ENCODE peak calls at places on chromosomes 7 and 10, in eight cellular contexts. L is brain microvascular endothelial cell, D is IMR-90, J is dorsolateral prefrontal cortex, V is chondrocyte, R is bronchial epithelial cell, E is choroid plexus epithelial cell, Z is hepatocyte. Q is an unnamed sample.

GRCh38 chr10:101777085-101777856 is 1.4 kb upstream of the FGF8 start:
- DNase-seq in L (no peak), D (no peak), J (no peak), V (peak), R (no peak), E (no peak), Z (no peak), Q (no peak)

GRCh38 chr10:100020883-100021248 is 11.1 kb upstream of the DNMBP start:
- DNase-seq in L (no peak), D (no peak), J (no peak), V (no peak), R (no peak), E (no peak), Z (no peak), Q (no peak)

GRCh38 chr7:30842542-30843451 is 68.9 kb upstream of the AQP1 start:
- DNase-seq in L (no peak), D (no peak), J (no peak), V (no peak), R (no peak), E (no peak), Z (no peak), Q (no peak)

GRCh38 chr7:157606140-157606539 is 269.3 kb downstream of the DNAJB6 start:
- DNase-seq in L (no peak), D (no peak), J (no peak), V (peak), R (no peak), E (no peak), Z (no peak), Q (no peak)

GRCh38 chr7:909358-910329 is 33.3 kb downstream of the GET4 start:
- DNase-seq in L (no peak), D (peak), J (peak), V (no peak), R (no peak), E (peak), Z (peak), Q (no peak)

GRCh38 chr10:100897976-100898375 is 14.8 kb upstream of the SLF2 start:
- DNase-seq in L (no peak), D (no peak), J (no peak), V (no peak), R (no peak), E (no peak), Z (no peak), Q (no peak)

GRCh38 chr10:96442017-96442643 is 71.6 kb downstream of the TLL2 start:
- DNase-seq in L (no peak), D (no peak), J (no peak), V (no peak), R (no peak), E (no peak), Z (no peak), Q (no peak)

GRCh38 chr7:4738711-4739527 is 36.5 kb upstream of the AP5Z1 start:
- DNase-seq in L (peak), D (peak), J (peak), V (no peak), R (peak), E (peak), Z (peak), Q (no peak)

GRCh38 chr7:47194516-47194915 is 387.4 kb downstream of the TNS3 start:
- DNase-seq in L (no peak), D (no peak), J (no peak), V (no peak), R (no peak), E (no peak), Z (no peak), Q (no peak)

GRCh38 chr10:100829103-100829870 is 83.5 kb upstream of the SLF2 start:
- DNase-seq in L (no peak), D (no peak), J (no peak), V (no peak), R (no peak), E (no peak), Z (no peak), Q (no peak)

GRCh38 chr10:78543749-78544446 is 510.2 kb downstream of the RPS24 start:
- DNase-seq in L (peak), D (peak), J (peak), V (no peak), R (no peak), E (peak), Z (peak), Q (no peak)

GRCh38 chr10:81866753-81867152 is 8.2 kb upstream of the NRG3 start:
- DNase-seq in L (peak), D (no peak), J (no peak), V (no peak), R (no peak), E (peak), Z (peak), Q (no peak)

GRCh38 chr10:3813986-3814831 is 29.2 kb upstream of the KLF6 start:
- DNase-seq in L (peak), D (peak), J (no peak), V (no peak), R (peak), E (peak), Z (no peak), Q (no peak)

GRCh38 chr7:82542665-82543064 is 99.1 kb upstream of the CACNA2D1 start:
- DNase-seq in L (peak), D (peak), J (no peak), V (no peak), R (peak), E (peak), Z (no peak), Q (no peak)

GRCh38 chr10:24718031-24718855 is 5.4 kb downstream of the ARHGAP21 start:
- DNase-seq in L (peak), D (peak), J (no peak), V (no peak), R (peak), E (peak), Z (no peak), Q (no peak)

GRCh38 chr7:149415391-149416068 is 45.3 kb downstream of the ZNF777 start:
- DNase-seq in L (no peak), D (peak), J (no peak), V (no peak), R (no peak), E (peak), Z (no peak), Q (no peak)

GRCh38 chr10:50281967-50282522 is 30.7 kb upstream of the ASAH2 start:
- DNase-seq in L (no peak), D (no peak), J (no peak), V (no peak), R (no peak), E (no peak), Z (no peak), Q (no peak)

GRCh38 chr7:71705217-71705616 is 573.3 kb downstream of the GALNT17 start:
- DNase-seq in L (no peak), D (no peak), J (no peak), V (no peak), R (no peak), E (no peak), Z (no peak), Q (no peak)

GRCh38 chr7:5574770-5575269 is 151.2 kb upstream of the TNRC18 start:
- DNase-seq in L (no peak), D (no peak), J (no peak), V (no peak), R (no peak), E (no peak), Z (no peak), Q (no peak)

GRCh38 chr10:52308251-52309031 is 5.6 kb upstream of the DKK1 start:
- DNase-seq in L (peak), D (peak), J (peak), V (peak), R (peak), E (peak), Z (peak), Q (peak)

GRCh38 chr7:91843831-91844230 is 36.7 kb downstream of the MTERF1 start:
- DNase-seq in L (no peak), D (no peak), J (no peak), V (no peak), R (no peak), E (no peak), Z (no peak), Q (no peak)

GRCh38 chr10:77925410-77925794 is 1.2 kb downstream of the DLG5 start:
- DNase-seq in L (no peak), D (peak), J (no peak), V (no peak), R (peak), E (peak), Z (peak), Q (no peak)

GRCh38 chr10:107626862-107627261 is 462.4 kb upstream of the SORCS1 start:
- DNase-seq in L (no peak), D (no peak), J (no peak), V (no peak), R (no peak), E (no peak), Z (no peak), Q (no peak)

GRCh38 chr7:157431173-157431950 is 94.6 kb downstream of the DNAJB6 start:
- DNase-seq in L (no peak), D (no peak), J (no peak), V (peak), R (no peak), E (no peak), Z (no peak), Q (no peak)

GRCh38 chr10:130479146-130479545 is 343.0 kb downstream of the GLRX3 start:
- DNase-seq in L (no peak), D (no peak), J (no peak), V (no peak), R (no peak), E (no peak), Z (no peak), Q (no peak)

GRCh38 chr10:14382531-14382930 is 51.8 kb upstream of the FRMD4A start:
- DNase-seq in L (no peak), D (no peak), J (no peak), V (no peak), R (no peak), E (peak), Z (no peak), Q (no peak)

GRCh38 chr7:46283852-46284251 is 362.8 kb upstream of the IGFBP3 start:
- DNase-seq in L (no peak), D (no peak), J (no peak), V (no peak), R (no peak), E (no peak), Z (no peak), Q (no peak)

GRCh38 chr7:207418-208127 is 15.2 kb downstream of the FAM20C start:
- DNase-seq in L (no peak), D (no peak), J (no peak), V (no peak), R (no peak), E (no peak), Z (no peak), Q (no peak)

GRCh38 chr10:76023007-76023406 is 591.6 kb downstream of the LRMDA start:
- DNase-seq in L (no peak), D (no peak), J (no peak), V (no peak), R (no peak), E (no peak), Z (no peak), Q (no peak)

GRCh38 chr7:79046061-79046460 is 407.4 kb downstream of the MAGI2 start:
- DNase-seq in L (no peak), D (no peak), J (no peak), V (no peak), R (no peak), E (no peak), Z (no peak), Q (no peak)

GRCh38 chr7:24475573-24475972 is 97.7 kb upstream of the PALS2 start:
- DNase-seq in L (no peak), D (no peak), J (no peak), V (no peak), R (no peak), E (no peak), Z (no peak), Q (no peak)

GRCh38 chr7:134548877-134549276 is at the start of gene AKR1B15:
- DNase-seq in L (no peak), D (peak), J (no peak), V (no peak), R (peak), E (peak), Z (no peak), Q (no peak)

GRCh38 chr7:134549366-134549765 is 456 bp downstream of the AKR1B15 start:
- DNase-seq in L (no peak), D (no peak), J (no peak), V (no peak), R (no peak), E (no peak), Z (no peak), Q (no peak)

GRCh38 chr7:134554417-134554966 is 5.6 kb downstream of the AKR1B15 start:
- DNase-seq in L (no peak), D (no peak), J (no peak), V (no peak), R (no peak), E (no peak), Z (no peak), Q (no peak)

GRCh38 chr7:134553976-134554375 is 5.1 kb downstream of the AKR1B15 start:
- DNase-seq in L (no peak), D (peak), J (no peak), V (no peak), R (peak), E (peak), Z (peak), Q (no peak)

GRCh38 chr7:134552105-134552504 is 3.2 kb downstream of the AKR1B15 start:
- DNase-seq in L (no peak), D (peak), J (no peak), V (no peak), R (no peak), E (peak), Z (peak), Q (no peak)
- TF ChIP-seq CTCF in L (peak), D (peak), J (no peak), V (peak), R (no peak), E (peak), Z (peak), Q (peak)

DNA sequence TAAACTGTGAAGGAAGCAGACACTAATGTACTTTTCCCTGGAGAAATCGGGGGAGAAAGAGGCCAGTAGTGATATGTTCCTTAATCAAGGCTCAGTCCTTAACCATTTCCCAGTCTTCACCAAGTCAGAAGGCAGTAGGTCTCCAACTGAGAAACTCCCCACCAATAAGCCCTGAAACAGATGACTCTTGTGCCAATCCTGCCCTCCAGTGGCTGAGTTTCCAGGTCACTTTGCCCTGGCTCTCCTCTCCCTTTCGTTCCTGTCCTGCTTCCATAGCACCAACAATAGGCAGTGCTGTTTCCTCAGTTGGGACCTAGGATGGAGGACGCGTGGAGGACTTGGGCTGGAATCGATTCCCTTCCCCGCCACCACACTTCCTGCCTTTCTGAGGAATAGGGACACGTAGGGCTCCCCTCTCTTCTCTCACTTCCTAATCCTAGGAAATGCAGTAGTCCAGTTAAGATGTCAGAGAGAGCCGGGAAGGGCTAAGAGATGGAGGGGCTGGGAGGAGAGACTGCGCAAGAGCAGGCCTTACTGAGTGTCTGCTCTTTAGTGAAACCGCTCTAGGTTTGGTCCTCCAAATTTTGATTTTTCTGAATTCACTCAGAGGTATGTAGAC is 23.4 kb downstream of the ATOH7 start:
- DNase-seq in L (peak), D (peak), J (peak), V (no peak), R (peak), E (peak), Z (peak), Q (peak)
- TF ChIP-seq CTCF in L (peak), D (peak), J (peak), V (peak), R (peak), E (peak), Z (peak), Q (peak)

DNA sequence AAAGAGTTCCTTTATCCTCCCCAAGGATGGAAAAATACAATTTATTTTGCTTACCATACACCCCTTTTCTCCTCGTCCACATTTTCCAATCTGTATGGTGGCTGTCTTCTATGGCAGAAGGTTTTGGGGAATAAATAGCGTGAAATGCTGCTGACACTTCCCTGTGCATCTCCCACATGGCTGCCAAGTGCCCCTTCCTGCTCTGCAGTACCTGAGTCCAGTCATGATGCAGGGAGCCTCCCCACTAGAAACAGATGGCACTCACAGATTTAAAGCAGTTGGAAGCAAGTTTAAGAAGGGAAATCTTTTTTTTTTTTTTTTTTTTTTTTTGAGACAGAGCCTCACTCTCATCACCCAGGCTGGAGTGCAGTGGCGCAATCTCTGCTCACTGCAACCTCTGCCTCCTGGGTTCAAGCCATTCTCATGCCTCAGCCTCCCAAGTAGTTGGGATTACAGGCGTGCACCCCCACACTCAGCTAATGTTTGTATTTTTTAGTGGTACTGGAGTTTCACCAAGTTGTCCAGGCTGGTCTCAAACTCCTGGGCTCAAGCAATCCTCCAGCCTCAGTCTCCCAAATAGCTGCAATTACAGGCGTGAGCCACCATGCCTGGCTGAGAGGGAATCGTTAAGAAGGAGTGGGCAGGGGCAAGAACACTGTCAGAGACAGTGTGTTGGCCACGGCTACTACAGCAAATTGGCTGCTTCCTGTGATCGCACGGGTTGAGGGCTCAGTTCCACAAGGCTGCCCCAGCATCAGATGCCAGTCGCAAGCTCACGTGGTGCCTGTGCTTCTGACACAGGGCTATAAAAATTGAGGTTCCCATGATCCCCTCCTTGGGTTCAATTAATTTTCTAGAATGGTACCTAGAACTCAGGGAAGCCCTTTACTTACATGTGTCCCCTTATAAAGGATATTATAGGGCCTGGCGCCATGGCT is 5.3 kb upstream of the PILRA start:
- DNase-seq in L (no peak), D (no peak), J (no peak), V (peak), R (no peak), E (no peak), Z (no peak), Q (no peak)
- TF ChIP-seq CTCF in L (no peak), D (no peak), J (no peak), V (no peak), R (no peak), E (no peak), Z (no peak), Q (no peak)

DNA sequence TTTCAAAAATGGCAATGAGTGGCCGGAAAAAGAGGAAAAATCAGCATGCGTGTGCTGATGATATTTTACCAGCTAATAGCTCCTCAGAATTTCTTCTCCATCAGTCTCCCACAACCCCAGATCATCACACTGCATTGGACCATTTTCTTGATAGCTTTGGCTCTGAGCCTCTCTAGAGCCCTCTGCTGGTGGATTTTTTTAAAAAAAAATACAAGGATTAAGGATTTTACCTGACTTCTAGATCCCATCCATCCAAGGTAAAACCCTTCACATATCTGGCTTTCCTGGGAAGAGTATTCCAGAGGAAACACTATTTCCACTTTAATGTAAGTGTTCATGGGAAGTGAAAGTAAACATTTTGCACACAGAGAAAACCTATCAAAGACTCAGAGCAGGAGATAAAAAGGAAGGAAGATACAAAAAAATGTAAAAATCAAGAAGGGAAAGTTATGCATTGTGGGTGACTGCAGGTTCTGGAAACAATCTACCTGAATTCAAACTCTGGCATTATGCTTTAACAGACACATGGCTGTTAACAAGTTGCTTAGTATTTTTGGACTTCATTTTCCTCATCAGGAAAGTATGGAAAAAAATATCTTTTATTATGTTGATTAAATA is 380.9 kb downstream of the LRRTM3 start:
- DNase-seq in L (peak), D (peak), J (no peak), V (no peak), R (peak), E (peak), Z (peak), Q (no peak)
- TF ChIP-seq CTCF in L (peak), D (peak), J (peak), V (peak), R (peak), E (peak), Z (peak), Q (peak)

GRCh38 chr7:3065724-3066143 is 22.1 kb upstream of the CARD11 start:
- DNase-seq in L (peak), D (peak), J (no peak), V (no peak), R (peak), E (peak), Z (peak), Q (peak)
- TF ChIP-seq CTCF in L (peak), D (no peak), J (peak), V (peak), R (peak), E (peak), Z (peak), Q (peak)

GRCh38 chr10:12348870-12349627 is at the start of gene CAMK1D:
- DNase-seq in L (peak), D (peak), J (peak), V (no peak), R (peak), E (peak), Z (peak), Q (peak)
- TF ChIP-seq CTCF in L (peak), D (peak), J (no peak), V (peak), R (peak), E (no peak), Z (peak), Q (peak)

GRCh38 chr7:88169717-88170320 is 50.0 kb downstream of the SRI start:
- DNase-seq in L (no peak), D (peak), J (no peak), V (no peak), R (peak), E (peak), Z (peak), Q (no peak)
- TF ChIP-seq CTCF in L (peak), D (peak), J (peak), V (peak), R (peak), E (peak), Z (peak), Q (peak)

DNA sequence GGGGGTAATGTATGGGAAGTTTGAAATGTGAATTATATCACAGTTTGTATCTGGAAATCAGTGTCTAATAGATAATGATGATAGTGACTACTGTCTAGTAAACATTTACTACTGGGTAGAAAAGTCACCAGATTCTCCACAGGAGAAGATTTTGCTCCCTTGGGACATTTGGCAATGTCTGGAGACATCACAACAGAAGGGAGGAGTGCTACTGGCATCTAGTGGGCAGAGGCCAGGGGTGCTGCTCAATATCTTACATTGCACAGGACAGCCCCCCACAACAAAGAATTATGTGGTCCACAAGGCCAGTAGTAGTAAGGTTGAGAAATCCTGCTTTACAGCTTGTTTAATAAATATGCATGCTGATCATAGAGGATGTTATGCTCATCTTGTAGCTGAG is 92.3 kb upstream of the PRPS1L1 start:
- DNase-seq in L (peak), D (peak), J (no peak), V (no peak), R (no peak), E (peak), Z (no peak), Q (no peak)
- TF ChIP-seq CTCF in L (peak), D (peak), J (peak), V (peak), R (peak), E (peak), Z (peak), Q (peak)